ENCODE peak calls at places on chromosomes 4 and X, in eight cellular contexts. O is foreskin keratinocyte; X is stimulated activated naive CD8-positive, alpha-beta T cell treated with anti-CD3 and anti-CD28 coated beads, Interleukin-15, amount 100 ng/mL, for 72 hours; E is central memory CD8-positive, alpha-beta T cell; U is pancreas; W is Right ventricle myocardium superior; V is A549; J is right lobe of liver. B is an unnamed sample.

GRCh38 chr4:3384391-3384770 is 57.4 kb upstream of the HGFAC start:
- ATAC-seq in U (peak; percentile 85), X (no peak), V (no peak), J (peak; percentile 67), E (no peak), O (no peak), W (no peak), B (no peak)

GRCh38 chr4:91283726-91284125 is 1020.0 kb upstream of the GRID2 start:
- ATAC-seq in V (no peak), O (no peak), E (no peak), X (no peak), U (no peak), W (no peak), J (no peak), B (no peak)

GRCh38 chr4:137510866-137511265 is 21.4 kb downstream of the PCDH18 start:
- ATAC-seq in W (peak; percentile 96), O (peak; percentile 96), E (no peak), X (no peak), V (no peak), J (no peak), U (no peak), B (peak; percentile 92)

GRCh38 chrX:46263494-46263893 is 281.7 kb downstream of the ZNF674 start:
- ATAC-seq in V (no peak), W (no peak), E (no peak), O (no peak), U (no peak), X (no peak), J (no peak), B (no peak)

GRCh38 chr4:152246659-152247058 is 289.2 kb downstream of the FBXW7 start:
- ATAC-seq in X (peak; percentile 37), O (no peak), U (no peak), W (no peak), J (no peak), E (no peak), V (no peak), B (no peak)

GRCh38 chr4:27024807-27025206 is 164.2 kb downstream of the STIM2 start:
- ATAC-seq in U (no peak), V (no peak), W (no peak), O (no peak), E (no peak), J (no peak), X (no peak), B (no peak)

GRCh38 chr4:152162331-152162697 is 373.6 kb downstream of the FBXW7 start:
- ATAC-seq in O (no peak), J (no peak), E (no peak), V (no peak), W (no peak), X (no peak), U (no peak), B (no peak)

GRCh38 chr4:54513231-54513630 is 144.5 kb upstream of the KIT start:
- ATAC-seq in J (no peak), V (no peak), X (no peak), W (peak; percentile 89), U (no peak), O (peak; percentile 98), E (no peak), B (peak; percentile 96)

GRCh38 chrX:101191217-101191750 is 28.3 kb upstream of the DRP2 start:
- ATAC-seq in U (no peak), O (peak; percentile 76), J (no peak), E (no peak), V (no peak), X (no peak), W (peak; percentile 71), B (no peak)

GRCh38 chr4:42914937-42915336 is 22.4 kb downstream of the GRXCR1 start:
- ATAC-seq in X (no peak), W (no peak), V (no peak), J (no peak), O (no peak), U (no peak), E (no peak), B (no peak)

GRCh38 chrX:38864165-38864564 is 62.9 kb downstream of the MID1IP1 start:
- ATAC-seq in O (no peak), J (no peak), U (no peak), W (peak; percentile 50), X (no peak), E (no peak), V (no peak), B (no peak)

GRCh38 chr4:44487341-44487740 is 38.7 kb upstream of the KCTD8 start:
- ATAC-seq in E (no peak), W (no peak), X (no peak), O (peak; percentile 81), J (no peak), V (no peak), U (no peak), B (no peak)

GRCh38 chr4:164779811-164780216 is 25.9 kb downstream of the SMIM31 start:
- ATAC-seq in V (no peak), J (peak; percentile 85), X (no peak), E (no peak), W (peak; percentile 43), U (no peak), O (peak; percentile 71), B (peak; percentile 70)

GRCh38 chrX:114619874-114620273 is 36.0 kb downstream of the HTR2C start:
- ATAC-seq in J (peak; percentile 41), E (no peak), O (peak; percentile 44), X (no peak), W (no peak), U (no peak), V (no peak), B (peak; percentile 65)

GRCh38 chr4:48212165-48212564 is 57.5 kb downstream of the TEC start:
- ATAC-seq in O (no peak), V (no peak), J (peak; percentile 10), U (no peak), W (no peak), X (peak; percentile 93), E (peak; percentile 36), B (no peak)

GRCh38 chrX:68732906-68733493 is 85.5 kb downstream of the STARD8 start:
- ATAC-seq in J (peak; percentile 94), X (no peak), E (no peak), W (peak; percentile 85), U (peak; percentile 69), V (peak; percentile 86), O (peak; percentile 75), B (peak; percentile 94)

GRCh38 chr4:84218002-84218401 is 281.1 kb downstream of the NKX6-1 start:
- ATAC-seq in V (no peak), W (no peak), J (no peak), U (no peak), O (no peak), X (no peak), E (no peak), B (no peak)

GRCh38 chr4:189162888-189163287 is 777.8 kb upstream of the FRG1 start:
- ATAC-seq in O (no peak), W (no peak), E (no peak), X (no peak), U (no peak), V (no peak), J (no peak), B (no peak)

GRCh38 chrX:34884693-34885277 is 57.8 kb upstream of the FAM47B start:
- ATAC-seq in X (no peak), U (no peak), J (peak; percentile 69), W (peak; percentile 41), V (peak; percentile 100), O (peak; percentile 98), E (no peak), B (peak; percentile 39)

GRCh38 chrX:102950908-102951866 is 14.1 kb downstream of the RAB40AL start:
- ATAC-seq in O (peak; percentile 80), U (peak; percentile 79), W (peak; percentile 56), J (peak; percentile 83), V (peak; percentile 95), E (peak; percentile 62), X (peak; percentile 69), B (peak; percentile 92)

GRCh38 chr4:142265946-142266345 is 580.2 kb downstream of the INPP4B start:
- ATAC-seq in U (peak; percentile 18), X (peak; percentile 20), J (no peak), O (peak; percentile 15), V (peak; percentile 72), W (peak; percentile 30), E (no peak), B (peak; percentile 50)

GRCh38 chrX:53711446-53711845 is 24.9 kb upstream of the HUWE1 start:
- ATAC-seq in X (no peak), W (no peak), V (no peak), U (no peak), O (peak; percentile 25), J (no peak), E (no peak), B (no peak)

GRCh38 chrX:107600366-107600765 is 27.9 kb upstream of the PRPS1 start:
- ATAC-seq in J (no peak), O (no peak), V (no peak), E (no peak), X (no peak), U (no peak), W (no peak), B (no peak)

GRCh38 chr4:79598214-79598613 is 190.2 kb upstream of the GK2 start:
- ATAC-seq in E (no peak), V (no peak), O (no peak), U (no peak), X (no peak), J (no peak), W (no peak), B (no peak)

GRCh38 chr4:71713611-71714203 is 70.2 kb downstream of the GC start:
- ATAC-seq in J (peak; percentile 82), W (peak; percentile 51), V (no peak), O (peak; percentile 49), X (no peak), E (no peak), U (peak; percentile 65), B (peak; percentile 61)

GRCh38 chr4:112214397-112215264 is 17.0 kb upstream of the AP1AR start:
- ATAC-seq in X (peak; percentile 60), W (no peak), E (no peak), J (peak; percentile 77), V (no peak), U (peak; percentile 48), O (peak; percentile 58), B (peak; percentile 70)

GRCh38 chrX:102560423-102561068 is 38.8 kb upstream of the ARMCX5 start:
- ATAC-seq in X (peak; percentile 40), J (no peak), O (no peak), U (no peak), E (no peak), W (no peak), V (no peak), B (no peak)

GRCh38 chr4:151692443-151692782 is 68.4 kb downstream of the GATB start:
- ATAC-seq in W (no peak), V (no peak), E (no peak), J (no peak), X (no peak), U (no peak), O (peak; percentile 53), B (no peak)

GRCh38 chr4:25863906-25864418 is 1.2 kb upstream of the SEL1L3 start:
- ATAC-seq in X (no peak), E (no peak), W (no peak), O (no peak), J (no peak), V (no peak), U (peak; percentile 8), B (no peak)

GRCh38 chrX:101957174-101957573 is 25.3 kb upstream of the ZMAT1 start:
- ATAC-seq in V (no peak), E (no peak), W (no peak), U (no peak), O (no peak), X (no peak), J (no peak), B (no peak)

GRCh38 chr4:109754093-109754857 is 24.4 kb upstream of the PLA2G12A start:
- ATAC-seq in V (no peak), W (no peak), J (peak; percentile 37), X (peak; percentile 92), E (peak; percentile 43), O (no peak), U (no peak), B (no peak)

GRCh38 chr4:14035076-14035475 is 407.6 kb upstream of the BOD1L1 start:
- ATAC-seq in E (no peak), U (no peak), W (no peak), O (no peak), X (no peak), J (no peak), V (no peak), B (no peak)

GRCh38 chr4:15755321-15755750 is 22.8 kb upstream of the CD38 start:
- ATAC-seq in X (peak; percentile 63), V (no peak), O (no peak), E (no peak), J (no peak), U (no peak), W (no peak), B (no peak)

GRCh38 chrX:15680401-15680800 is 15.8 kb upstream of the CLTRN start:
- ATAC-seq in V (no peak), U (no peak), O (peak; percentile 42), J (no peak), W (no peak), E (no peak), X (peak; percentile 62), B (no peak)

B was measured in SK-N-SH treated with all-trans-retinoic acid at 6 μM for 48 hours.